ENCODE peak calls at places on chromosome 4, in nine cellular contexts. A, M, H, K, V, O, G, E and J are unnamed samples.

GRCh38 chr4:94577136-94577535 is 125.4 kb downstream of the PDLIM5 start:
- DNase-seq in G (no peak), H (no peak), O (no peak), V (no peak), E (no peak), M (no peak), A (no peak), K (no peak), J (peak; percentile 85)

GRCh38 chr4:110953191-110953590 is 330.3 kb upstream of the PITX2 start:
- DNase-seq in A (no peak), H (no peak), G (no peak), O (no peak), E (no peak), K (no peak), M (no peak), V (no peak), J (no peak)

GRCh38 chr4:139532951-139533350 is 23.1 kb downstream of the SETD7 start:
- DNase-seq in M (no peak), O (no peak), G (no peak), A (no peak), H (no peak), E (no peak), K (no peak), V (no peak), J (no peak)

GRCh38 chr4:94345267-94345666 is 2.6 kb upstream of the HPGDS start:
- DNase-seq in G (no peak), M (no peak), A (no peak), E (no peak), O (no peak), K (no peak), H (no peak), V (no peak), J (no peak)

GRCh38 chr4:25722964-25723363 is 67.3 kb downstream of the SLC34A2 start:
- DNase-seq in G (peak; percentile 25), V (no peak), H (no peak), K (no peak), A (no peak), M (no peak), O (no peak), E (no peak), J (no peak)

GRCh38 chr4:48683784-48684666 is 96.1 kb downstream of the FRYL start:
- DNase-seq in A (no peak), M (no peak), O (no peak), E (no peak), H (peak; percentile 28), G (no peak), K (no peak), V (no peak), J (no peak)

GRCh38 chr4:188127157-188127874 is 11.9 kb upstream of the TRIML1 start:
- DNase-seq in K (peak; percentile 44), A (no peak), M (no peak), E (no peak), G (no peak), V (no peak), O (peak; percentile 90), H (no peak), J (no peak)

GRCh38 chr4:82715731-82716617 is 82.6 kb downstream of the SCD5 start:
- DNase-seq in V (no peak), K (no peak), E (no peak), O (peak; percentile 73), G (no peak), H (no peak), M (no peak), A (peak; percentile 36), J (no peak)

GRCh38 chr4:33543941-33544450 is 2700.3 kb downstream of the ARAP2 start:
- DNase-seq in E (no peak), O (no peak), H (no peak), G (no peak), K (no peak), M (no peak), A (no peak), V (no peak), J (no peak)

GRCh38 chr4:153763404-153763803 is 3.6 kb upstream of the RNF175 start:
- DNase-seq in O (peak; percentile 19), H (no peak), E (no peak), M (no peak), A (no peak), V (no peak), G (no peak), K (no peak), J (no peak)

GRCh38 chr4:126023946-126024345 is 709.2 kb downstream of the FAT4 start:
- DNase-seq in E (no peak), V (no peak), A (no peak), K (no peak), M (no peak), O (no peak), H (no peak), G (no peak), J (no peak)

DNA sequence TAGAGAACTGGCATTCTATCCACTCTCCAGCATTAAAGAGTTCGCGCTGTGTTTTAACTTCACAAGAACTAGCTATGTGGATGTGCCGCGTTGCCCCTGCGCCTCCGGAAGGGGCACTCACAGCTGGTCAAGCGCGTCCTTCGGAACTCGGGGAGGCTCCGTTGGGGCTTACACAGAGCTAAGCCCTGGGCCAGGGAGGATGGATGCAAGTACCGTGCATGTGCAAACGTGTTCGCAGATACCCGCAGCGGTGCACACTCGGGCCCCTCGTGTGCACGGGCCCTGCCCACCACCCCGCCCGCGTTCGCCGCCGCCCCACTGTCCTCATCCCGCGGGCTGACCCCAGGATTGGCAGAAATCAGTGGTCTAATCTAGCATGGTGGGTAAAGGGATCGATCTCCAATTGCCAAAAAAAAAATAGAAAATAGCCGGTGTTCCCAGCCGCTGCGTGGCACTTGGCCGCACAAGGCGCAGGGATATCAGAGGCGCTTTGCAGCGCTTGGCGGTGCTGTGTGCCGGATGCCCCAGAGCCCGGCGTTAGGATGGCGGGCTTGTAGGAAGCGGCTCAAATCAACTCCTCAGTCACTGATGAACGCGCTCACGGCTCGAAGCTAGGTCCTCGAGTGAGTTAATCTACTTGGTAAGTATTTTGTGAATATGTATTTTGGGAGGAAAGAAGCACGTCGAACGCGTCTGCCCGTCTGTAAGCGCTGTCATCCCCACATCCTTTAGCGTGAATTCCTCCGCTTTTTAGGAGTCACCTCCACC is 988 bp upstream of the PCDH10 start:
- DNase-seq in E (peak; percentile 69), K (no peak), A (no peak), M (peak; percentile 15), H (no peak), G (no peak), V (no peak), O (no peak), J (no peak)
- TF ChIP-seq CTCF in E (no peak), K (no peak), A (no peak), M (no peak), H (no peak), G (no peak), V (no peak), O (no peak), J (peak; percentile 31)

GRCh38 chr4:173277340-173277739 is 56.8 kb downstream of the HMGB2 start:
- DNase-seq in V (no peak), A (no peak), M (no peak), O (no peak), K (no peak), H (no peak), E (no peak), G (no peak), J (no peak)

GRCh38 chr4:173281420-173282333 is 52.5 kb downstream of the HMGB2 start:
- DNase-seq in G (no peak), A (no peak), O (no peak), H (no peak), M (no peak), K (no peak), E (no peak), V (no peak), J (no peak)

GRCh38 chr4:173284463-173284862 is 49.7 kb downstream of the HMGB2 start:
- DNase-seq in A (no peak), E (no peak), V (no peak), O (no peak), K (no peak), G (no peak), H (no peak), M (no peak), J (no peak)

GRCh38 chr4:173275150-173275549 is 59.0 kb downstream of the HMGB2 start:
- DNase-seq in K (no peak), A (no peak), E (no peak), M (no peak), V (no peak), G (no peak), H (no peak), O (no peak), J (no peak)

DNA sequence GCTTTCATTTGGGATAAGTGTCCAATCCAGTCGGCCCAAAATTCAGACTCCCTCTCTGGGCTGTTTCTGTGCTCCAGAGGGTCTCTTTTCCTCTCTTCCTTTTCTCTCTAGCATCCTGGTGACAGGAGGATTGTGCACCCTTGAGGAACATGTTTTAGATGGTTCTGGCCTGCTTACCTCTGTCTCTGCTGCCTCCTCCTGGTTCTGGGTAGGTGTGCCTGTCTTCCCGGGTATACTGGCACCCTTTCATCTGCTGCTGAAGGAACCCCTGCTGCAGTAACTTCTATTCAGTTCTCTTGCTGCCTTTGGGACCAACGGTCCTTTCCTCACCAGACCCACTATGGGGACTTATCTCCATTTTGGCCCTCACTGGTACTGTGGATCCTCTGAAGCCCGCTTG is 53.2 kb downstream of the HMGB2 start:
- DNase-seq in E (no peak), G (no peak), K (no peak), O (no peak), A (no peak), M (no peak), V (no peak), H (no peak), J (no peak)
- TF ChIP-seq CTCF in E (no peak), G (no peak), K (no peak), O (peak; percentile 9), A (peak; percentile 34), M (no peak), V (peak; percentile 15), H (no peak), J (no peak)

DNA sequence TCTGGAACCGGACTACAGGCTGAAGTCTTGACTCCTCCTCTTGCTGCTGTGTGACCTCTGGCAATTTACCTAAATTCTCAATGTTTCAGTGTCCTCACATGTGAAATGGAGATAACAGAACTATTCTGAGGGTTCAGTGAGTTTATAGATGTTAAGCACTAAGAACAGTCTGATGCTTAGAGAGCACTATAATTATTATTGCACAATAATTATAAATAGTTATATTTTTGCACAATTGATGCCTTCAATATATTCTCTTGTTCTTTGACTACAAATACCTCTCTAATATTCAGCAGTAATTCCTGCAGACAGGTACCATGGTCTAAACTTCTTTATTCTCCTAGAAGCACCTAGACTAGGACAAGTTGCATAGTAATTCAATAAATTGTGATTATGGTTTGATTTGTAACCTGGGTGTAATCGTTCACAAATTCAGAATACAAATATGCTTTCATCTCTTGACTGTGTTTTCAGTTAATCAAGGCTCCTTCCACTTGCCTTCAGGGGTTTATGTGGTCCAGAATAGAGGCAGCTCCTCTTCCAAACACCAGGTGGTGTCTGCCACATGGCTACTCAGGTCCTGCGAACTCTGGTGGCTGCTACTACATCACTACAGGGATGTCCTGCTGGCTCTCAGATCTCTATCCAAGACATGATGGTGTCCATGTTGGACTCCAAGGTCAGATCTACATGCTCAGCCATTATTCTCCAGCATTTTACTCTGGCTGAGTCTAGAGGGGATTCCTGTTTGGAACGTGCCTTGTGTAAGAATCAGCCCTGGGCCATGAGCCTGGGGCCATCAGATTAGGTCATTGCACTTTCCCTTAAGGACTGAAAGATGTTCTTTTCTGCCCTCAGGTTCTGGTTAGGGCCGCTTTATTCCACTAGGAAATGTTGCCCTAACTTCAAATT is 103.4 kb downstream of the QRFPR start:
- DNase-seq in G (no peak), E (no peak), A (peak; percentile 27), M (no peak), K (no peak), V (no peak), O (peak; percentile 15), H (peak; percentile 46), J (no peak)
- TF ChIP-seq CTCF in G (no peak), E (no peak), A (peak; percentile 46), M (peak; percentile 24), K (no peak), V (peak; percentile 53), O (peak; percentile 41), H (peak; percentile 48), J (no peak)

GRCh38 chr4:147526272-147526654 is 45.4 kb downstream of the EDNRA start:
- DNase-seq in K (no peak), G (no peak), M (no peak), H (no peak), E (no peak), V (no peak), O (no peak), A (no peak), J (no peak)
- TF ChIP-seq CTCF in K (no peak), G (no peak), M (peak; percentile 20), H (no peak), E (no peak), V (no peak), O (no peak), A (no peak), J (no peak)